ENCODE peak calls at places on chromosomes 12 and 14, in five cellular contexts. One of them, this sample, is unnamed.

GRCh38 chr12:1256991-1257390 is 266.0 kb downstream of the ERC1 start:
- DNase-seq in activated B cell treated with CpG ODN at 0.5 μM for 24 hours: no peak
- DNase-seq in IMR-90: no peak
- DNase-seq in mucosa of descending colon: no peak
- DNase-seq in MCF 10A: no peak
- DNase-seq in this sample: no peak

GRCh38 chr12:56758728-56759269 is 4.3 kb upstream of the HSD17B6 start:
- DNase-seq in MCF 10A: no peak
- DNase-seq in IMR-90: peak; percentile 5
- DNase-seq in activated B cell treated with CpG ODN at 0.5 μM for 24 hours: no peak
- DNase-seq in mucosa of descending colon: no peak
- DNase-seq in this sample: no peak

GRCh38 chr14:55514819-55515470 is 65.1 kb upstream of the KTN1 start:
- DNase-seq in MCF 10A: peak; percentile 64
- DNase-seq in activated B cell treated with CpG ODN at 0.5 μM for 24 hours: no peak
- DNase-seq in mucosa of descending colon: no peak
- DNase-seq in IMR-90: peak; percentile 87
- DNase-seq in this sample: no peak

GRCh38 chr12:73991138-73991537 is 546.5 kb upstream of the ATXN7L3B start:
- DNase-seq in activated B cell treated with CpG ODN at 0.5 μM for 24 hours: no peak
- DNase-seq in IMR-90: no peak
- DNase-seq in mucosa of descending colon: no peak
- DNase-seq in MCF 10A: no peak
- DNase-seq in this sample: no peak

GRCh38 chr12:65740873-65741600 is 83.2 kb upstream of the HMGA2 start:
- DNase-seq in mucosa of descending colon: peak; percentile 68
- DNase-seq in IMR-90: peak; percentile 74
- DNase-seq in activated B cell treated with CpG ODN at 0.5 μM for 24 hours: peak; percentile 49
- DNase-seq in MCF 10A: peak; percentile 68
- DNase-seq in this sample: no peak

GRCh38 chr12:116892318-116892717 is 11.1 kb upstream of the HRK start:
- DNase-seq in MCF 10A: no peak
- DNase-seq in activated B cell treated with CpG ODN at 0.5 μM for 24 hours: no peak
- DNase-seq in mucosa of descending colon: no peak
- DNase-seq in IMR-90: no peak
- DNase-seq in this sample: no peak

GRCh38 chr12:78865297-78865955 is 852 bp downstream of the SYT1 start:
- DNase-seq in IMR-90: no peak
- DNase-seq in activated B cell treated with CpG ODN at 0.5 μM for 24 hours: no peak
- DNase-seq in mucosa of descending colon: no peak
- DNase-seq in MCF 10A: no peak
- DNase-seq in this sample: no peak

GRCh38 chr12:57583008-57583831 is 7.8 kb upstream of the PIP4K2C start:
- DNase-seq in mucosa of descending colon: no peak
- DNase-seq in IMR-90: peak; percentile 81
- DNase-seq in activated B cell treated with CpG ODN at 0.5 μM for 24 hours: peak; percentile 24
- DNase-seq in MCF 10A: peak; percentile 79
- DNase-seq in this sample: peak; percentile 48

GRCh38 chr12:119512772-119513497 is 80.6 kb upstream of the TMEM233 start:
- DNase-seq in activated B cell treated with CpG ODN at 0.5 μM for 24 hours: no peak
- DNase-seq in MCF 10A: peak; percentile 45
- DNase-seq in IMR-90: no peak
- DNase-seq in mucosa of descending colon: no peak
- DNase-seq in this sample: no peak

DNA sequence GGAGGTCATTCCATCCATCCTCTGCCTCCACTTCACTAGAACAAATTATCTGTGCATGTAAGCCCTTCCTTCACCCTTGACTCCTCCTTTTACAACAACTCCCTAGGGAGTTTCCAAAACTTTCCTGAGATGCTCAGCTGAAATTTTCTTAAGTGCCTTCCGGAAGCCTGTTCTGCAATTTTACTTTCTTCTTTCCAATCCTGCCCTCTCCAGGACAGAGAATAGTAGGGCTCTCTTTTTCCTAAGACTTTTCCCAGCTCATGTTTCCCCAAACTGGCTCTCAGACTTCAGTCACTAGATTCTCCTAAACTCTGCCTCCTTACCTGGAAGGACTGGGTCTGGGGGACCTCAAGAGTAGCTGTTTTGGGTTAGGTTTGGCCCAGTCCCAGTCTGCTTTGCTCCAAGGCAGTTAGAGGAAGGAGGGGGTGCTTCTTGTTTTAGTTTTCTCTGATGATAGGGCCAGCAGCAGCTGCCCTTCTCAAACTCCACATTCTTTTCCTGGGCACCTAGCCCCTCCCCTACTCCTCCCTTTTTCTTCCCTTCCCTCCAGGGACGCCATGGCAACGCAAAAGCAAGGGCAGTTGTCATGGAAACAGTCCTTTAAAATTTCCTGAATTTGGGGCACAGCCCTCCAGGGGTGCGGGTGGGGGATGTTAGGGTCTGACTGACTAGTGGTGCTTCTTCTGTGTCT is 17.1 kb downstream of the PPP1R1A start:
- DNase-seq in MCF 10A: no peak
- DNase-seq in mucosa of descending colon: no peak
- DNase-seq in activated B cell treated with CpG ODN at 0.5 μM for 24 hours: no peak
- DNase-seq in IMR-90: no peak
- DNase-seq in this sample: no peak
- TF ChIP-seq CTCF in MCF 10A: no peak
- TF ChIP-seq CTCF in mucosa of descending colon: no peak
- TF ChIP-seq CTCF in activated B cell treated with CpG ODN at 0.5 μM for 24 hours: no peak
- TF ChIP-seq CTCF in IMR-90: no peak
- TF ChIP-seq CTCF in this sample: no peak

GRCh38 chr12:105279460-105280056 is 43.6 kb upstream of the APPL2 start:
- DNase-seq in mucosa of descending colon: no peak
- DNase-seq in IMR-90: no peak
- DNase-seq in activated B cell treated with CpG ODN at 0.5 μM for 24 hours: no peak
- DNase-seq in MCF 10A: peak; percentile 47
- DNase-seq in this sample: peak; percentile 9
- TF ChIP-seq CTCF in mucosa of descending colon: no peak
- TF ChIP-seq CTCF in IMR-90: peak; percentile 55
- TF ChIP-seq CTCF in activated B cell treated with CpG ODN at 0.5 μM for 24 hours: no peak
- TF ChIP-seq CTCF in MCF 10A: peak; percentile 43
- TF ChIP-seq CTCF in this sample: peak; percentile 60

DNA sequence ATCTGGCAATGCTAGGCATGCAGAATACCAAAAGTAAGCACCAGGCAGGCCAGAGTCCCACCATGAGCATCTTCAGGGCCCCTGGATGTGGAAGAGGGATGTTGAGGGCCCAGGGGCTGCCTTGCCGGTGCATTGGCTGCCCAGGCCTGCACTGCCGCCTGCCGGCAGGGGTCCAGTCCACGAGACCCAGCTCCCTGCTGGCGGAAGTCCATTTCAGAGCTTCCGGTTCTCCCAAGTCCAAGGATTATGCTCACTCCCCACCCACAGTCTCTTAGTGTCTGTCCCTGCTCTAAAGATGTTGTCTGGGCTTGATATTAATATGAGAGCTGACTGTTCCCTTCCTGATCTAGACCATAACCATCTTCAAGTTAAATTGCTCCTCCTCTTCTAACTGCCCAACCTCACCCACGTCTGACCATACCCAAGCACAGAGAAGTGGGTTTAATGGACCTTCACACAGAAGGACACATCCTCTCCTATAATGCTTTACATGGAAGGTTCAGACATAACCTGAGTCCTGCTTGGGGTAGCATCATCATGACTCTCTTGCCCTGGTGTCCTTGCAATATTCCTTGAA is 117.4 kb downstream of the DAD1 start:
- DNase-seq in IMR-90: peak; percentile 32
- DNase-seq in MCF 10A: peak; percentile 69
- DNase-seq in mucosa of descending colon: peak; percentile 54
- DNase-seq in activated B cell treated with CpG ODN at 0.5 μM for 24 hours: no peak
- DNase-seq in this sample: peak; percentile 61
- TF ChIP-seq CTCF in IMR-90: peak; percentile 47
- TF ChIP-seq CTCF in MCF 10A: peak; percentile 56
- TF ChIP-seq CTCF in mucosa of descending colon: no peak
- TF ChIP-seq CTCF in activated B cell treated with CpG ODN at 0.5 μM for 24 hours: no peak
- TF ChIP-seq CTCF in this sample: peak; percentile 51

GRCh38 chr14:103102689-103103260 is 8.2 kb downstream of the EXOC3L4 start:
- DNase-seq in MCF 10A: no peak
- DNase-seq in activated B cell treated with CpG ODN at 0.5 μM for 24 hours: no peak
- DNase-seq in mucosa of descending colon: peak; percentile 54
- DNase-seq in IMR-90: no peak
- DNase-seq in this sample: no peak

GRCh38 chr14:103101964-103102688 is 7.6 kb downstream of the EXOC3L4 start:
- DNase-seq in mucosa of descending colon: peak; percentile 51
- DNase-seq in MCF 10A: no peak
- DNase-seq in IMR-90: no peak
- DNase-seq in activated B cell treated with CpG ODN at 0.5 μM for 24 hours: no peak
- DNase-seq in this sample: no peak

GRCh38 chr14:103104389-103104653 is 9.8 kb downstream of the EXOC3L4 start:
- DNase-seq in activated B cell treated with CpG ODN at 0.5 μM for 24 hours: no peak
- DNase-seq in IMR-90: no peak
- DNase-seq in MCF 10A: no peak
- DNase-seq in mucosa of descending colon: no peak
- DNase-seq in this sample: no peak

GRCh38 chr14:103104654-103105511 is 10.4 kb downstream of the EXOC3L4 start:
- DNase-seq in activated B cell treated with CpG ODN at 0.5 μM for 24 hours: peak; percentile 75
- DNase-seq in mucosa of descending colon: no peak
- DNase-seq in IMR-90: peak; percentile 50
- DNase-seq in MCF 10A: peak; percentile 59
- DNase-seq in this sample: peak; percentile 79

GRCh38 chr14:103103461-103104388 is 9.2 kb downstream of the EXOC3L4 start:
- DNase-seq in mucosa of descending colon: peak; percentile 87
- DNase-seq in MCF 10A: peak; percentile 66
- DNase-seq in IMR-90: peak; percentile 35
- DNase-seq in activated B cell treated with CpG ODN at 0.5 μM for 24 hours: no peak
- DNase-seq in this sample: no peak
- TF ChIP-seq CTCF in mucosa of descending colon: no peak
- TF ChIP-seq CTCF in MCF 10A: peak; percentile 14
- TF ChIP-seq CTCF in IMR-90: peak; percentile 8
- TF ChIP-seq CTCF in activated B cell treated with CpG ODN at 0.5 μM for 24 hours: no peak
- TF ChIP-seq CTCF in this sample: no peak

GRCh38 chr14:68864301-68864810 is 71.5 kb upstream of the ZFP36L1 start:
- DNase-seq in activated B cell treated with CpG ODN at 0.5 μM for 24 hours: no peak
- DNase-seq in IMR-90: no peak
- DNase-seq in MCF 10A: no peak
- DNase-seq in mucosa of descending colon: no peak
- DNase-seq in this sample: no peak

GRCh38 chr14:68863610-68864300 is 70.9 kb upstream of the ZFP36L1 start:
- DNase-seq in MCF 10A: no peak
- DNase-seq in mucosa of descending colon: no peak
- DNase-seq in IMR-90: no peak
- DNase-seq in activated B cell treated with CpG ODN at 0.5 μM for 24 hours: no peak
- DNase-seq in this sample: no peak

GRCh38 chr14:68860771-68861170 is 67.9 kb upstream of the ZFP36L1 start:
- DNase-seq in activated B cell treated with CpG ODN at 0.5 μM for 24 hours: no peak
- DNase-seq in IMR-90: no peak
- DNase-seq in MCF 10A: no peak
- DNase-seq in mucosa of descending colon: no peak
- DNase-seq in this sample: no peak

GRCh38 chr14:68865542-68865941 is 72.7 kb upstream of the ZFP36L1 start:
- DNase-seq in mucosa of descending colon: no peak
- DNase-seq in MCF 10A: no peak
- DNase-seq in activated B cell treated with CpG ODN at 0.5 μM for 24 hours: no peak
- DNase-seq in IMR-90: no peak
- DNase-seq in this sample: no peak

DNA sequence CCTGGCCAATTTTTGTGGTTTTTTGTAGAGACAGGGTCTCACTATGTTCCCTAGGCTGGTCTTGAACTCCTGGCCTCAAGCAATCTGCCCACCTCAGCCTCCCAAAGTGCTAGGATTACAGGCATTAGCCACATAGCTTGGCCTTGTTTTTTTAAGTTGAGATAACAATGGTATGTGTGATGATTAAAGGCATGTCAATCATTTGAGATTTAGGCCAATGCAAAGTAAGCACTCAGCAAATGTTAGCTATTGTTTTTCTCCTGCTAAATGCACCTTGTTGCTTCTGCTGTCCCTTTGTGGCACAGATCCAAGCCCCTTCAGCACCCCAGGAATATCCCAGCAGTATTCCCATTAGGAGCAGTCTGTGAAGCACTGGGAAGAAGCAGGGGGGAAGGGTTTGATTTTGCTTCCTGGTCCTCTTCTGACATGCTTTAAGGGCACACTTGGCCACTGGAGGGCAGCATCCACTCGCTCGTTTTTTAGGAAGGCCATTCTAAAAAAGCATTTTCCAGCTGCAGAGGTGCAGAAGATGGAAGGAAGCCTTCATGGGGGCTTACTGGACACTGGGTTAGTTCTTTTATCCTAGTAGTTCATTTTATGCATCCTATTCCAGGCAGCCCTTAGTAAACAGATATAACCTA is 70.2 kb upstream of the ZFP36L1 start:
- DNase-seq in mucosa of descending colon: no peak
- DNase-seq in activated B cell treated with CpG ODN at 0.5 μM for 24 hours: peak; percentile 26
- DNase-seq in MCF 10A: peak; percentile 85
- DNase-seq in IMR-90: peak; percentile 81
- DNase-seq in this sample: peak; percentile 71
- TF ChIP-seq CTCF in mucosa of descending colon: peak; percentile 40
- TF ChIP-seq CTCF in activated B cell treated with CpG ODN at 0.5 μM for 24 hours: peak; percentile 17
- TF ChIP-seq CTCF in MCF 10A: peak; percentile 71
- TF ChIP-seq CTCF in IMR-90: peak; percentile 85
- TF ChIP-seq CTCF in this sample: peak; percentile 74

GRCh38 chr14:69101331-69101826 is 51.5 kb downstream of the DCAF5 start:
- DNase-seq in IMR-90: peak; percentile 91
- DNase-seq in activated B cell treated with CpG ODN at 0.5 μM for 24 hours: no peak
- DNase-seq in mucosa of descending colon: no peak
- DNase-seq in MCF 10A: peak; percentile 87
- DNase-seq in this sample: no peak
- TF ChIP-seq CTCF in IMR-90: peak; percentile 82
- TF ChIP-seq CTCF in activated B cell treated with CpG ODN at 0.5 μM for 24 hours: no peak
- TF ChIP-seq CTCF in mucosa of descending colon: peak; percentile 22
- TF ChIP-seq CTCF in MCF 10A: peak; percentile 48
- TF ChIP-seq CTCF in this sample: peak; percentile 52

GRCh38 chr12:43776498-43776897 is 17.7 kb downstream of the IRAK4 start:
- DNase-seq in IMR-90: peak; percentile 45
- DNase-seq in activated B cell treated with CpG ODN at 0.5 μM for 24 hours: no peak
- DNase-seq in mucosa of descending colon: no peak
- DNase-seq in MCF 10A: peak; percentile 28
- DNase-seq in this sample: no peak
- TF ChIP-seq CTCF in IMR-90: peak; percentile 46
- TF ChIP-seq CTCF in activated B cell treated with CpG ODN at 0.5 μM for 24 hours: no peak
- TF ChIP-seq CTCF in mucosa of descending colon: no peak
- TF ChIP-seq CTCF in MCF 10A: peak; percentile 18
- TF ChIP-seq CTCF in this sample: peak; percentile 39

DNA sequence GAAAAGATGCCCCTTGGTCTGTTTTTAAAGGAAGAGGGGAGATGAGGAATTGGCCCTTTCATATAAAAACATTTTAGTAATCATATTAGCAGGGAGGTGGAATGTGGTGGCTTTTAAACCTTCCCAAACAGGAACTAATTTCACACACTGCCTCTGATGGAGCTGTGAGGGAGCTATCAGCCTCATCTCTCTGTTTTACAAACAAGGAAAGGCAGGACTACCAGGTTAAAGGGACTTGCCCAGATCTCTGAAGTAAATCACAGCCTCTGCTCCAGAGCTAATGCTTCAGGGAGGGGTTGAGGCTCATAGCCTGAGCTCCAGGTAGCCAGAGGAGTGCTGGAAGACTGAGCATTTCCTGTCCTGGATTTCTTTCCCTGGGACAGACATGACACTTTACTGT is 1.1 kb upstream of the BMP4 start:
- DNase-seq in mucosa of descending colon: no peak
- DNase-seq in IMR-90: no peak
- DNase-seq in MCF 10A: no peak
- DNase-seq in activated B cell treated with CpG ODN at 0.5 μM for 24 hours: no peak
- DNase-seq in this sample: no peak
- TF ChIP-seq CTCF in mucosa of descending colon: no peak
- TF ChIP-seq CTCF in IMR-90: no peak
- TF ChIP-seq CTCF in MCF 10A: no peak
- TF ChIP-seq CTCF in activated B cell treated with CpG ODN at 0.5 μM for 24 hours: no peak
- TF ChIP-seq CTCF in this sample: no peak

This sample was measured in dorsolateral prefrontal cortex.